ENCODE peak calls at places on chromosomes 6 and 20, in four cellular contexts. One of them, this sample, is unnamed.

GRCh38 chr6:73696990-73697651 is 1.1 kb downstream of the CD109 start:
- DNase-seq in posterior vena cava: no peak
- DNase-seq in prostate gland: no peak
- DNase-seq in endothelial cell: no peak
- DNase-seq in this sample: no peak

GRCh38 chr6:46733410-46733809 is 1.8 kb downstream of the PLA2G7 start:
- DNase-seq in endothelial cell: no peak
- DNase-seq in posterior vena cava: no peak
- DNase-seq in prostate gland: no peak
- DNase-seq in this sample: no peak

GRCh38 chr20:52586697-52587096 is 385.5 kb upstream of the TSHZ2 start:
- DNase-seq in prostate gland: no peak
- DNase-seq in endothelial cell: no peak
- DNase-seq in posterior vena cava: no peak
- DNase-seq in this sample: no peak

GRCh38 chr6:10268111-10268510 is 146.8 kb downstream of the TFAP2A start:
- DNase-seq in endothelial cell: no peak
- DNase-seq in prostate gland: no peak
- DNase-seq in posterior vena cava: no peak
- DNase-seq in this sample: no peak

GRCh38 chr6:33787954-33788693 is 806 bp downstream of the LEMD2 start:
- DNase-seq in posterior vena cava: peak
- DNase-seq in endothelial cell: peak
- DNase-seq in prostate gland: peak
- DNase-seq in this sample: peak

GRCh38 chr6:155399062-155399746 is 56.4 kb downstream of the NOX3 start:
- DNase-seq in posterior vena cava: no peak
- DNase-seq in prostate gland: no peak
- DNase-seq in endothelial cell: no peak
- DNase-seq in this sample: no peak

GRCh38 chr6:2127484-2127911 is 117.9 kb downstream of the GMDS start:
- DNase-seq in endothelial cell: peak
- DNase-seq in posterior vena cava: peak
- DNase-seq in prostate gland: peak
- DNase-seq in this sample: no peak

GRCh38 chr6:111846061-111846460 is 27.2 kb downstream of the FYN start:
- DNase-seq in posterior vena cava: no peak
- DNase-seq in prostate gland: no peak
- DNase-seq in endothelial cell: no peak
- DNase-seq in this sample: no peak

GRCh38 chr6:124993327-124993726 is 31.1 kb downstream of the RNF217 start:
- DNase-seq in posterior vena cava: no peak
- DNase-seq in prostate gland: no peak
- DNase-seq in endothelial cell: no peak
- DNase-seq in this sample: no peak

GRCh38 chr6:142784344-142784743 is 160.6 kb downstream of the HIVEP2 start:
- DNase-seq in prostate gland: no peak
- DNase-seq in endothelial cell: no peak
- DNase-seq in posterior vena cava: no peak
- DNase-seq in this sample: peak

GRCh38 chr6:26420607-26421235 is 18.6 kb downstream of the BTN3A1 start:
- DNase-seq in posterior vena cava: no peak
- DNase-seq in endothelial cell: peak
- DNase-seq in prostate gland: no peak
- DNase-seq in this sample: peak

GRCh38 chr6:149457316-149457884 is 27.4 kb downstream of the ZC3H12D start:
- DNase-seq in posterior vena cava: peak
- DNase-seq in endothelial cell: no peak
- DNase-seq in prostate gland: no peak
- DNase-seq in this sample: peak

GRCh38 chr6:111485316-111485715 is 2.3 kb upstream of the REV3L start:
- DNase-seq in prostate gland: no peak
- DNase-seq in endothelial cell: no peak
- DNase-seq in posterior vena cava: no peak
- DNase-seq in this sample: no peak

GRCh38 chr6:42179956-42180335 is 6.8 kb downstream of the GUCA1A start:
- DNase-seq in endothelial cell: no peak
- DNase-seq in posterior vena cava: no peak
- DNase-seq in prostate gland: no peak
- DNase-seq in this sample: no peak

GRCh38 chr6:43247115-43247999 is 4.1 kb downstream of the TTBK1 start:
- DNase-seq in posterior vena cava: peak
- DNase-seq in prostate gland: peak
- DNase-seq in endothelial cell: peak
- DNase-seq in this sample: peak

GRCh38 chr20:54227751-54228150 is 19.9 kb downstream of the PFDN4 start:
- DNase-seq in posterior vena cava: no peak
- DNase-seq in endothelial cell: no peak
- DNase-seq in prostate gland: no peak
- DNase-seq in this sample: no peak

GRCh38 chr6:170147832-170148708 is 142.8 kb downstream of the DLL1 start:
- DNase-seq in posterior vena cava: no peak
- DNase-seq in prostate gland: no peak
- DNase-seq in endothelial cell: no peak
- DNase-seq in this sample: peak

GRCh38 chr6:29676981-29677601 is 3.9 kb downstream of the ZFP57 start:
- DNase-seq in posterior vena cava: no peak
- DNase-seq in prostate gland: no peak
- DNase-seq in endothelial cell: no peak
- DNase-seq in this sample: peak

GRCh38 chr6:7467007-7467897 is 74.2 kb upstream of the DSP start:
- DNase-seq in endothelial cell: peak
- DNase-seq in prostate gland: no peak
- DNase-seq in posterior vena cava: no peak
- DNase-seq in this sample: peak

GRCh38 chr6:42251911-42252637 is 34.4 kb upstream of the MRPS10 start:
- DNase-seq in posterior vena cava: peak
- DNase-seq in endothelial cell: no peak
- DNase-seq in prostate gland: no peak
- DNase-seq in this sample: no peak

GRCh38 chr6:158648682-158649131 is 1.1 kb upstream of the SYTL3 start:
- DNase-seq in endothelial cell: no peak
- DNase-seq in prostate gland: no peak
- DNase-seq in posterior vena cava: no peak
- DNase-seq in this sample: no peak

GRCh38 chr20:46799781-46800180 is 90.3 kb downstream of the SLC2A10 start:
- DNase-seq in posterior vena cava: no peak
- DNase-seq in endothelial cell: no peak
- DNase-seq in prostate gland: no peak
- DNase-seq in this sample: no peak

GRCh38 chr6:170439366-170440351 is 113.4 kb downstream of the PSMB1 start:
- DNase-seq in posterior vena cava: peak
- DNase-seq in endothelial cell: no peak
- DNase-seq in prostate gland: no peak
- DNase-seq in this sample: no peak

GRCh38 chr20:29299811-29300578 is 1957.5 kb upstream of the DEFB115 start:
- DNase-seq in endothelial cell: no peak
- DNase-seq in prostate gland: no peak
- DNase-seq in posterior vena cava: peak
- DNase-seq in this sample: no peak

GRCh38 chr6:43517503-43518357 is 841 bp downstream of the POLR1C start:
- DNase-seq in prostate gland: no peak
- DNase-seq in endothelial cell: no peak
- DNase-seq in posterior vena cava: no peak
- DNase-seq in this sample: peak

GRCh38 chr20:3670511-3670910 is 7.3 kb upstream of the GFRA4 start:
- DNase-seq in endothelial cell: no peak
- DNase-seq in posterior vena cava: no peak
- DNase-seq in prostate gland: no peak
- DNase-seq in this sample: peak

GRCh38 chr6:155187994-155188706 is 75.7 kb upstream of the CLDN20 start:
- DNase-seq in endothelial cell: no peak
- DNase-seq in prostate gland: peak
- DNase-seq in posterior vena cava: no peak
- DNase-seq in this sample: no peak

GRCh38 chr20:25008388-25009217 is 16.1 kb upstream of the APMAP start:
- DNase-seq in prostate gland: no peak
- DNase-seq in posterior vena cava: peak
- DNase-seq in endothelial cell: no peak
- DNase-seq in this sample: no peak

GRCh38 chr6:130453230-130453629 is 87.4 kb downstream of the TMEM200A start:
- DNase-seq in prostate gland: no peak
- DNase-seq in posterior vena cava: no peak
- DNase-seq in endothelial cell: no peak
- DNase-seq in this sample: peak

GRCh38 chr6:107653183-107653580 is 163.3 kb downstream of the SOBP start:
- DNase-seq in posterior vena cava: no peak
- DNase-seq in prostate gland: no peak
- DNase-seq in endothelial cell: no peak
- DNase-seq in this sample: no peak

GRCh38 chr20:11891827-11892521 is 25.7 kb upstream of the BTBD3 start:
- DNase-seq in prostate gland: peak
- DNase-seq in posterior vena cava: no peak
- DNase-seq in endothelial cell: peak
- DNase-seq in this sample: peak

GRCh38 chr6:108714012-108714773 is 134.0 kb upstream of the ARMC2 start:
- DNase-seq in posterior vena cava: no peak
- DNase-seq in endothelial cell: no peak
- DNase-seq in prostate gland: no peak
- DNase-seq in this sample: no peak

GRCh38 chr6:128743974-128744765 is 138.8 kb upstream of the LAMA2 start:
- DNase-seq in prostate gland: no peak
- DNase-seq in posterior vena cava: no peak
- DNase-seq in endothelial cell: no peak
- DNase-seq in this sample: no peak

GRCh38 chr20:33412484-33412838 is 11.1 kb upstream of the CDK5RAP1 start:
- DNase-seq in endothelial cell: no peak
- DNase-seq in prostate gland: no peak
- DNase-seq in posterior vena cava: peak
- DNase-seq in this sample: no peak